ENCODE peak calls at places on chromosomes 16 and 17, in four cellular contexts. S is IMR-90, F is GM12892, P is uterus. M is an unnamed sample.
A peak's percentile ranks its signal among the peaks of the same experiment; 100 is the strongest.

GRCh38 chr16:21167360-21167759 is 8.9 kb downstream of the LDAF1 start:
- DNase-seq in S (peak; percentile 98), P (no peak), F (no peak), M (no peak)

GRCh38 chr17:31427684-31428083 is 36.2 kb downstream of the RAB11FIP4 start:
- DNase-seq in S (no peak), P (no peak), F (no peak), M (no peak)

GRCh38 chr16:67549240-67549639 is 13.1 kb upstream of the CTCF start:
- DNase-seq in S (no peak), F (no peak), P (no peak), M (no peak)

GRCh38 chr17:38605852-38606645 is at the start of gene SRCIN1:
- DNase-seq in P (peak; percentile 56), S (peak; percentile 2), F (peak; percentile 73), M (peak; percentile 60)

GRCh38 chr17:12952012-12952411 is 65.8 kb downstream of the ELAC2 start:
- DNase-seq in F (no peak), P (no peak), S (no peak), M (no peak)

GRCh38 chr17:44543213-44543904 is 13.9 kb upstream of the FZD2 start:
- DNase-seq in F (no peak), P (no peak), S (peak; percentile 96), M (no peak)

GRCh38 chr16:16992986-16993783 is 477.6 kb downstream of the XYLT1 start:
- DNase-seq in F (no peak), S (no peak), P (no peak), M (no peak)

GRCh38 chr17:65175952-65176351 is 38.8 kb downstream of the RGS9 start:
- DNase-seq in F (no peak), S (no peak), P (no peak), M (no peak)

GRCh38 chr17:13590441-13590840 is 11.3 kb downstream of the HS3ST3A1 start:
- DNase-seq in F (no peak), S (peak; percentile 22), P (no peak), M (no peak)

GRCh38 chr17:40063915-40064531 is 1.3 kb downstream of the THRA start:
- DNase-seq in F (no peak), P (no peak), S (no peak), M (peak; percentile 65)

GRCh38 chr16:2482181-2483107 is 7.5 kb downstream of the TBC1D24 start:
- DNase-seq in S (peak; percentile 71), P (peak; percentile 63), F (no peak), M (no peak)

GRCh38 chr17:1628856-1629646 is 417 bp upstream of the SLC43A2 start:
- DNase-seq in P (peak; percentile 91), S (peak; percentile 87), F (peak; percentile 98), M (peak; percentile 96)
- TF ChIP-seq POLR2A in P (peak; percentile 16), S (peak; percentile 23), F (peak; percentile 40), M (peak; percentile 65)

GRCh38 chr16:56450275-56450889 is 750 bp downstream of the NUDT21 start:
- DNase-seq in F (no peak), P (no peak), S (peak; percentile 14), M (peak; percentile 69)

GRCh38 chr16:56448005-56448404 is 3.1 kb downstream of the NUDT21 start:
- DNase-seq in F (no peak), P (no peak), S (no peak), M (no peak)

GRCh38 chr16:56451753-56452689 is 667 bp downstream of the OGFOD1 start:
- DNase-seq in P (no peak), F (peak; percentile 28), S (peak; percentile 31), M (peak; percentile 72)

GRCh38 chr16:56450901-56451752 is at the start of the genes NUDT21 and OGFOD1:
- DNase-seq in F (peak; percentile 97), P (peak; percentile 93), S (peak; percentile 98), M (peak; percentile 98)
- TF ChIP-seq POLR2A in F (peak; percentile 81), P (peak; percentile 38), S (peak; percentile 81), M (peak; percentile 93)

DNA sequence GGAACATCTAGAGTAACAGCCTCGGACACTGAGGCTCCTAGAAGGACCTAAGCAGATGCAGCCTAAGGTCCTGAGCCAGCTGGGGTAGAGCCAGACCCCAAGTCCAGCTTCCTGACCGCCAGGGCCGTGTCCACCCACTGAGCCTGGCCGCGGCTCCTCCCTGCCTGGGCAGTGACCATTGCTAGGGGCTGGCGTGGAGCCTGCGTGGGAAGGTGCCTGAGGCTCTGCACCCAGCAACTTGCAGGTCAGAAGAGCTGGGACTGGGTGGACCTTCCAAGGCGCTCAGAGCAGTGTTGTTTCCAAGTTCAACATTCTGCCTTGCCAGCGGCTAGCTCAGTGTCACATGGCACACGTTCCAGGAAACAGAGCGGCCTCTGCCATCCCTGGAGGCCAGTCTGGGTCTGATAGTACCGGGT is 209.6 kb upstream of the CIBAR2 start:
- DNase-seq in S (peak; percentile 89), F (no peak), P (peak; percentile 95), M (peak; percentile 41)
- TF ChIP-seq POLR2A in S (no peak), F (no peak), P (no peak), M (no peak)

GRCh38 chr16:49809561-49809960 is 46.4 kb downstream of the ZNF423 start:
- DNase-seq in P (no peak), F (no peak), S (no peak), M (no peak)
- TF ChIP-seq POLR2A in P (no peak), F (no peak), S (no peak), M (no peak)

GRCh38 chr16:19523559-19524355 is at the start of gene CCP110:
- DNase-seq in F (peak; percentile 78), S (peak; percentile 96), P (peak; percentile 93), M (peak; percentile 97)
- TF ChIP-seq POLR2A in F (peak; percentile 76), S (peak; percentile 46), P (peak; percentile 4), M (peak; percentile 91)

GRCh38 chr17:17144916-17145665 is 61.0 kb downstream of the PLD6 start:
- DNase-seq in F (no peak), S (no peak), P (no peak), M (peak; percentile 53)

GRCh38 chr17:17144061-17144460 is 62.1 kb downstream of the PLD6 start:
- DNase-seq in F (no peak), P (no peak), S (no peak), M (no peak)

GRCh38 chr17:17141860-17142552 is 64.1 kb downstream of the PLD6 start:
- DNase-seq in S (peak; percentile 50), F (peak; percentile 69), P (peak; percentile 37), M (peak; percentile 62)

GRCh38 chr17:17142556-17142955 is 63.6 kb downstream of the PLD6 start:
- DNase-seq in F (no peak), S (no peak), P (no peak), M (no peak)

GRCh38 chr17:17143501-17143900 is 62.6 kb downstream of the PLD6 start:
- DNase-seq in S (no peak), P (no peak), F (no peak), M (no peak)
- TF ChIP-seq POLR2A in S (no peak), P (no peak), F (no peak), M (no peak)

DNA sequence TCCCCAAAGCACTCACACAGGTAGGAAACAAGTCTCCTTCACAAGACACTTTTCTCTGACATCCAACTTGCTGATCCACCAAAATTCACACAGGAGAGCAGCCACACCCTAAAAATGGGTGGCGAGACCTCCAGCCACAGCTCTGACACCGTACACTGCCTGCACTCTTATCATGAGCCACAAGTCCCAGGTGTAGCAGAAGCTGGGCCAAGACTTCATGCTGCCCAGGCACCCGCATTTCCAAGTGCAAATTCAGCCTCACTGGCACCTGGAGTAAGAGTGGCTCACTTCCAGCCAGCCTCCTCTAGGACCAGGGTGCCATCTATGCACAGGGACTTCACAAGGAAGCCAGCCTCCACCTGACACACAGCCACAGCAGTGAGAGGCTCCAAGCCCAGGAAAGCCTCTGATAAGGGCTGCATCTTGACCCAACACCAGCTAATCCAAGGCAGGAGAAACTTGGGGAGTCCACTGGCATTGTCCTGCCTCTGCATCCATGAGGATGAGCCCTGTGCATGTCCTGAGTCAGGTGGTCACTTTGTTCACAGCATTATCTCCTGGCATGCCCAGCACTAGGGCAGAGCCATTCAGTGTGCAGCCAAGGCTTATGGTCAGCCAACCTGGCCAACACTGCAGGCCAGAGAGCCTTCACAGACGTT is 2.6 kb upstream of the ZNF768 start:
- DNase-seq in S (no peak), F (no peak), P (no peak), M (no peak)
- TF ChIP-seq POLR2A in S (no peak), F (peak; percentile 29), P (no peak), M (peak; percentile 34)

DNA sequence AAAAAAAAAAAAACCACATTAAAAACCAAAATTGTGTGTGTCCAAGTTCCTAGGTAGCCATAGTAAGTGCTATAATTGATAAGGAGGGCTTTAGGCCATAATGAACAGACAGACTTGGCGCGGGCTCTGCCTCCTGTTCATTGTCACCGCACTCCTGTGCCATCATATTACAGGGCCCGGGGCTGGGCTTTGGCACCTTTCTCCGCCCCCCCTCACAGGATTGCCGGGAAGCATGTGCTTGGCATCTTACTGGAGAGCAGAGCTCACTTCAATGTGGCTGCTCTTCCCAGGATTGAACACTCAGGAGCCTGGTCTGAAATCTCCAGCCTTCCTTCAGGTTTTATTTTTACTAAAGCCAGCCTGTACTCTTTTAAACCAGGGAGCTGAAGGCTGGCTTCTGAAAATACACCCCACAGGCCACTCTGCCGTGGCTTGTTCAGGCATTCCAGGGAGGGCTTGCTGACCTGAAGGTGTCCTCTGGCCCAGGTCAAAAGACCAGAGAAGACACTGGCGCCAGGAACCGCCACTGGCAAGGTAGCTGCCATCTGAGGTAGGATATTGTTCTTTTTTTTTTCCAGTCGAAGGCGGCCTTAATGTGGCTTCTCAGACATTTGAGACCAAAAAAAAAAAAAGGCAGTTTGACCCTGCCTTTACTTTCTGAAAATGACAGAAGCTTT is 39.3 kb downstream of the DHRS7B start:
- DNase-seq in S (no peak), P (peak; percentile 41), F (no peak), M (no peak)
- TF ChIP-seq POLR2A in S (no peak), P (no peak), F (no peak), M (no peak)

GRCh38 chr17:56247816-56248215 is 94.5 kb downstream of the ANKFN1 start:
- DNase-seq in P (no peak), S (no peak), F (no peak), M (no peak)

DNA sequence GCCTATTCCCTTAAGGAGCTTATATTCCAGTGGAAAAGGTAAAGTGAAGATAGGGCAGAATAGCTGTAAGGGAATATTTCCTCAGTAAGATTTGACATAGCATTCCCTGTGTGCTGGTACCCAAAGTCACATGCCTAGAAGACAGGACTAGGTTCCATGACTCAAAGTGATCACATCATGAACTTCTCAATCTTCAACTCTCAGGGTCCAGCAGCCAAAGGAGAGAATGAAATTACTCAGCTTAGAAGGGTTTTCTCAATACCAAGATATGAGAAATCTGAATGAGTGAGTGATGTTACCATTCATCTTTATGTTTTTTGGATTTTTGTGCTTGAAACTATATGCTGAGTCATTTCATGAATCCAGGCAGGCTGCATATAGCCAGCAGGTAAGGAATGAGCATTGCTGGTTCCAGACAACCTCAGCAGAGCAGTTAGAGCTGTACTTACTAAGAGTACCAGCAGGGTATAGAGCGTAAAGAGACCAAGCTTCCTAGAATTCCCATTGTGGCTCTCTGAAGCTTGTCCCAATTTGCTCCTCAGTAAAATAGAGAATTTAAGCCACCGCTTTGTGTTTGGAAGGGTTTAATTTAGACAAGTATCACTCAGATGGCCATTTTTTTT is 91.1 kb downstream of the ANKFN1 start:
- DNase-seq in F (no peak), P (no peak), S (no peak), M (no peak)
- TF ChIP-seq POLR2A in F (no peak), P (no peak), S (no peak), M (no peak)

DNA sequence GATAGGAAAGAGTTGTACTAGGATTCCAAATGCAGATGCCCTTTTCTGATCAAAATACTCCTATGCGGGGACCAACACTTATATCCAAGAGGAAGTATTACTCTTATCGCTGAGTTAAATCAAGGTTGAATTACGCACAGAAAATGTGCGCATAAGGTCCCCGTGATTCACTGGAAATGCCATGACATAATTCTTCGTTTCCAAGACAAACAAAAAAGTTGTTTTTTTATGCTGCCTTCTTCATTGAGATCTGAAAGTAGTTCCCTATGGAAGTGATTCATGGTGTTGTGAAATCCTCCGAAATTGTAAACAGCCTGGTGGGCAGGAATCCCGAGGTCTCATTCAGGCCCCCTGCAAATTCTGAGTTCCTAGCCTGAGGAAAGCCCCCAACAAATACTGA is 463.8 kb upstream of the HSBP1 start:
- DNase-seq in F (no peak), P (no peak), S (peak; percentile 89), M (no peak)
- TF ChIP-seq POLR2A in F (no peak), P (no peak), S (no peak), M (no peak)